ENCODE peak calls at places on chromosomes 7 and 10, in eight cellular contexts. R is right lobe of liver, K is NB4, A is suprapubic skin, F is ovary, Q is A549, Z is breast epithelium, W is spleen. S is an unnamed sample.

GRCh38 chr10:64097391-64098122 is 576.4 kb downstream of the REEP3 start:
- DNase-seq in R (no peak), W (no peak), Q (no peak), K (no peak), F (no peak), A (no peak), Z (no peak), S (no peak)

GRCh38 chr7:118245267-118246040 is 20.9 kb downstream of the ANKRD7 start:
- DNase-seq in K (peak), Z (no peak), F (no peak), R (no peak), Q (no peak), W (no peak), A (no peak), S (no peak)

GRCh38 chr10:116849271-116850057 is at the start of gene ENO4:
- DNase-seq in K (no peak), W (peak), F (peak), Z (peak), A (no peak), Q (peak), R (peak), S (no peak)

GRCh38 chr7:11120068-11120664 is 146.5 kb downstream of the PHF14 start:
- DNase-seq in Z (no peak), Q (no peak), K (no peak), A (no peak), R (no peak), F (no peak), W (no peak), S (no peak)

GRCh38 chr7:129845972-129846327 is 106.8 kb downstream of the UBE2H start:
- DNase-seq in Z (no peak), F (no peak), Q (peak), A (no peak), W (no peak), K (peak), R (no peak), S (no peak)

GRCh38 chr7:5690931-5691461 is 90.5 kb downstream of the RNF216 start:
- DNase-seq in R (no peak), K (no peak), Q (no peak), A (no peak), F (no peak), W (no peak), Z (no peak), S (no peak)

GRCh38 chr10:77163670-77164348 is 473.8 kb downstream of the KCNMA1 start:
- DNase-seq in R (no peak), W (no peak), F (no peak), Q (peak), K (peak), A (no peak), Z (peak), S (no peak)

GRCh38 chr10:73126343-73126742 is 16.1 kb downstream of the NUDT13 start:
- DNase-seq in F (no peak), A (no peak), R (no peak), Z (no peak), W (no peak), Q (no peak), K (no peak), S (no peak)

GRCh38 chr10:69866688-69867461 is 65.2 kb downstream of the COL13A1 start:
- DNase-seq in W (no peak), Z (no peak), A (no peak), R (no peak), F (peak), K (no peak), Q (no peak), S (no peak)

GRCh38 chr10:91046891-91047290 is 126.0 kb upstream of the ANKRD1 start:
- DNase-seq in R (no peak), K (no peak), F (no peak), Q (no peak), W (no peak), A (no peak), Z (no peak), S (no peak)

GRCh38 chr7:54967384-54967783 is 51.4 kb upstream of the EGFR start:
- DNase-seq in F (no peak), A (no peak), W (no peak), R (no peak), Z (no peak), Q (peak), K (no peak), S (no peak)

GRCh38 chr7:131190146-131190545 is 137.5 kb upstream of the MKLN1 start:
- DNase-seq in Q (peak), W (no peak), K (no peak), F (no peak), Z (no peak), R (no peak), A (no peak), S (no peak)

GRCh38 chr7:1378610-1379180 is 80.6 kb downstream of the MICALL2 start:
- DNase-seq in Z (no peak), A (no peak), K (no peak), F (no peak), R (no peak), Q (no peak), W (no peak), S (peak)

GRCh38 chr7:116876664-116877442 is 14.5 kb downstream of the CAPZA2 start:
- DNase-seq in F (peak), Z (no peak), K (no peak), A (no peak), R (peak), W (no peak), Q (no peak), S (peak)

GRCh38 chr7:143255564-143255963 is 7.7 kb upstream of the GSTK1 start:
- DNase-seq in F (no peak), R (no peak), W (no peak), Z (no peak), A (no peak), K (peak), Q (no peak), S (no peak)

GRCh38 chr10:101301111-101301731 is 52.7 kb upstream of the BTRC start:
- DNase-seq in Q (peak), K (peak), Z (no peak), R (peak), W (no peak), F (no peak), A (no peak), S (peak)

GRCh38 chr10:49538381-49539319 is at the start of gene ERCC6:
- DNase-seq in R (peak), Z (peak), K (peak), F (peak), A (peak), W (peak), Q (peak), S (peak)
- TF ChIP-seq POLR2A in R (peak), Z (peak), K (peak), F (peak), A (peak), W (no peak), Q (peak), S (peak)

GRCh38 chr7:32941181-32941995 is 15.9 kb upstream of the FKBP9 start:
- DNase-seq in F (no peak), R (no peak), W (no peak), A (no peak), Q (no peak), K (no peak), Z (no peak), S (no peak)

GRCh38 chr7:32943654-32944030 is 13.6 kb upstream of the FKBP9 start:
- DNase-seq in W (no peak), K (no peak), A (no peak), F (no peak), Q (no peak), Z (no peak), R (no peak), S (no peak)

GRCh38 chr7:32937344-32938174 is 19.7 kb upstream of the FKBP9 start:
- DNase-seq in R (peak), F (peak), Q (peak), Z (no peak), K (peak), W (no peak), A (no peak), S (peak)

GRCh38 chr7:32942783-32943653 is 14.2 kb upstream of the FKBP9 start:
- DNase-seq in F (peak), W (peak), A (peak), K (peak), R (peak), Z (peak), Q (peak), S (peak)

GRCh38 chr7:32941996-32942782 is 15.1 kb upstream of the FKBP9 start:
- DNase-seq in R (peak), W (peak), Z (peak), A (peak), F (peak), K (peak), Q (peak), S (peak)
- TF ChIP-seq POLR2A in R (no peak), W (no peak), Z (no peak), A (no peak), F (no peak), K (peak), Q (no peak), S (no peak)

GRCh38 chr10:119268871-119269506 is 61.6 kb downstream of the GRK5 start:
- DNase-seq in A (no peak), K (peak), Q (no peak), R (no peak), F (peak), Z (no peak), W (peak), S (peak)
- TF ChIP-seq POLR2A in A (no peak), K (no peak), Q (no peak), R (no peak), F (no peak), Z (no peak), W (no peak), S (no peak)

DNA sequence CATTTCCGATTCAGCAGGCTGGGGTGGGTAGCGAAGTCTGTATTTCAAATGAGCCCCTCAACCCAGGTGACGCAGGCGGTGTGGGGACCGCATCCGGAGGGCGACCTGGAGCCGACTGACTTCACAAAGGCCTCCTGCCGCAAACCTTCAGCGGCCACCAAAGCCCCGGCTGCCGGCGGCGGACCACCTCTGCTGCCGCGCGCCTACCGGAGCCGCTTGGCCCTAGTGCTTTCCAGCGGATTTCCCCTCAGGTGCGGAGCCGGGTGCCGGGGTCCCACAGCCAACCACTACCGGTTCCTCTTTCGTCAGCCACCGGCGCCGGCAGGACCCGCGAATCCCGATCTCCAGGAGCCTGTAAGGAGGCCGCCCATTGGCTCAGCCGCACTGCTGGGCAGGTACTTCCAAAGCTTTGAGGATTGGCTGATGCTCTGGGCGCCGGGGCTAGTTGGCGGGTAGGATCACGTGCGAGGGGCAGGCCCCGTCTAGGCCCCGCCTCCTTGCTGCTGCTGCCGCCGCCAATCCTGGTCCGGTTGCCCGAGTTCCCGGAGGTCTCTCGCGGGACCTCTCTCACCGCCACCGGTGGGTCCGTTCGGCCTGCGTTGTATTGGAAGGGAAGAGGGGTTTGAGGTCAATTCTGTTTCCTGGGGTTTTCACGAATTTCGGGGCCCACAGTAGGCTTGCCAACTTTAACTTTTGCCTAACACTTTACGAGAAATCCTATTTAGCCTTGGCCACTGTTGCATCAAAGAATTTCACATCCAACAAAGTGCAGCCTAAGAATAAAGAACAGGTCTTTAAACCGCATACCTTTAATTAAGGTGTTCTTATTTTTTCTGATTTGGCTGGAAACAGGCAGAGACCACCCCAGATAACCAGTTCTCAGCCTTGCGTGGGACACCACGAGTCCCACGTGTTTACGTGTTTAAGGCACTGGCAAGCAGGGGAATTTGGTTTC is at the start of gene GSTO2:
- DNase-seq in W (peak), Q (peak), R (peak), Z (peak), F (peak), K (peak), A (peak), S (peak)
- TF ChIP-seq POLR2A in W (peak), Q (peak), R (peak), Z (peak), F (peak), K (peak), A (peak), S (peak)

GRCh38 chr10:3108575-3109105 is 41.3 kb downstream of the PFKP start:
- DNase-seq in W (no peak), Q (no peak), Z (no peak), F (no peak), R (no peak), A (no peak), K (no peak), S (no peak)

GRCh38 chr10:3108033-3108432 is 40.7 kb downstream of the PFKP start:
- DNase-seq in Z (no peak), Q (no peak), A (no peak), R (no peak), W (no peak), K (no peak), F (no peak), S (no peak)

GRCh38 chr10:3105905-3106304 is 38.6 kb downstream of the PFKP start:
- DNase-seq in R (no peak), Z (no peak), W (no peak), F (no peak), Q (no peak), A (no peak), K (no peak), S (no peak)

GRCh38 chr10:3106908-3107425 is 39.6 kb downstream of the PFKP start:
- DNase-seq in W (no peak), A (no peak), K (no peak), F (no peak), R (no peak), Z (no peak), Q (peak), S (no peak)

DNA sequence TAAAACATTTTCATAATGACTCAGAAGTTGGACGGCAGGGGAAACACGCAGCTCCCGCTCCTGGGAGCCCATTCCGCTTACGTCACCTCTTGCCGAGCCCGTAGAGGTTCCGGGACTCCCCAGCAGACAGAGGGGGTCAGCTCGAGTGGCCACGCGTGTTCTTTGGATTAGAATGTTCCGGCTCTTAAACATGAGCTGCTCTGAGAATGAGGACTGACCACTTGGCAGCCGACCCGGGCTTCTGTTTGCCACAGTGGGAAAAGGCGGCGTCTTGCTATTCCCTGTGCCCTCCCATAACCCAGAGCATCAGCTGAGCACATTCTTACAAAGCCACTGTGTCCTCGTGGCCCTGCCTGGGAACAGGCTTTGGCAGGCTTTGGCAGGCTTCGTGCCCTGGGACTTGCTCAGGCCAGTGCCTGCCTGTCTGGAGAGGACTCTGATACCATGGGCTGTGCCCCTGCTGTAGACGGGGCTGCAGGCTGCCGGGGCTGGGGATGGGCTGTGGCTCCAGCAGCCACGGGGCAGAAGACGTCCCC is 40.1 kb downstream of the PFKP start:
- DNase-seq in K (no peak), R (peak), W (no peak), Z (peak), Q (peak), A (no peak), F (peak), S (no peak)
- TF ChIP-seq POLR2A in K (no peak), R (peak), W (no peak), Z (no peak), Q (no peak), A (no peak), F (no peak), S (no peak)

DNA sequence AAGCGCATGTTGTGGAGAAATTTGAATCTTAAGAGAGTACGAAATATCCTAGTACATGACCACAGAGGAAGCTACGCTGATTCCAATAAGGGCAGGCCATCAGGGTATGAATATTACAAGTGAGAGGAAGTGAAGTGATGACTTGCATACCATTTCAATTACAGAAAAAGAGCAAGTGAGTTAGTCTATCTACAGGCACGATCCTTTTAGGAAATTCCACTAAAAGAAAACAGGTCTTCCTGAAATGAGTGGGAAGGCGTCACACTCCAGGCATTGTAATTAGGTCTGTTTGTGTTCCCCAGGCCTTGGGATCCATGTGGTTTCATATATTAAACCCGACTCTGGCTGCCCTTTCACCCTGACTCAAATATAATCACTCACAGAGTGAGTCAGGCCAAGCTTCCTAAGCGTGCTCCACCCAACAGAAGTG is 152.5 kb downstream of the SEMA3A start:
- DNase-seq in R (no peak), K (no peak), W (no peak), A (no peak), Z (no peak), Q (peak), F (no peak), S (no peak)
- TF ChIP-seq POLR2A in R (no peak), K (no peak), W (no peak), A (no peak), Z (no peak), Q (no peak), F (no peak), S (no peak)

DNA sequence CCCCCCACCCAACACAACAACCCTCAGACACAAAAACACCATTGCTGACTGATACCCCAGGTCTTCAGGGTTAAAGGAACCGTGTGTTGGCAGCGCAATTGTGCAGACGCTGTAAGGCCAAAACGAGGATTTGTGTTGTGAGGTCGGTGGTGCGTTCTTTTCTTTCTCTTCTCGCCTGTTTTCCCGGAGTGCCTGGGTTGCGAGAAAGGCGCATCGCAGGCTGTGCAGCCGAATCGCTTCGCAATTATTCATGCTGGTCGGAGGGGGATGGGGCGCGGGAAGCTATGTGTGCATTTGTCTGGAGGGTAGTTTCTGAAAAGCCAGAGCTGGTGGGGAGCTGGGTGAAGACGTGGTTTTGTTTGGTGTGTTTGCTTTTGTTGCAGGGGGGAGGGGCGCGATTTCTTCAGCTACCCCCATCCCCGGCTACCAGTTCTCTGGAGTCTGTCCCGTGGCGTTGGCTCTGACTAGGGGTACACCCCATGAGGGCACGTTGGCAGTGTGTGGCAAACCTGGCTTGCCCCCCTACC is 2.1 kb downstream of the MXI1 start:
- DNase-seq in Q (peak), R (peak), Z (peak), F (peak), W (peak), K (peak), A (peak), S (peak)
- TF ChIP-seq POLR2A in Q (no peak), R (no peak), Z (peak), F (peak), W (no peak), K (no peak), A (no peak), S (peak)

GRCh38 chr10:113716109-113717010 is 35.1 kb upstream of the PLEKHS1 start:
- DNase-seq in F (no peak), R (no peak), W (no peak), Z (no peak), Q (no peak), A (no peak), K (peak), S (no peak)

GRCh38 chr10:113720386-113720785 is 31.1 kb upstream of the PLEKHS1 start:
- DNase-seq in K (no peak), A (no peak), W (no peak), R (no peak), Q (no peak), F (no peak), Z (no peak), S (no peak)

GRCh38 chr10:113713297-113713982 is 33.7 kb downstream of the CASP7 start:
- DNase-seq in Z (no peak), R (no peak), A (no peak), W (no peak), Q (no peak), F (no peak), K (no peak), S (no peak)

GRCh38 chr10:113718974-113719822 is 32.3 kb upstream of the PLEKHS1 start:
- DNase-seq in A (no peak), F (no peak), R (no peak), Z (no peak), Q (no peak), K (no peak), W (no peak), S (no peak)
- TF ChIP-seq POLR2A in A (no peak), F (no peak), R (no peak), Z (no peak), Q (no peak), K (no peak), W (no peak), S (no peak)

DNA sequence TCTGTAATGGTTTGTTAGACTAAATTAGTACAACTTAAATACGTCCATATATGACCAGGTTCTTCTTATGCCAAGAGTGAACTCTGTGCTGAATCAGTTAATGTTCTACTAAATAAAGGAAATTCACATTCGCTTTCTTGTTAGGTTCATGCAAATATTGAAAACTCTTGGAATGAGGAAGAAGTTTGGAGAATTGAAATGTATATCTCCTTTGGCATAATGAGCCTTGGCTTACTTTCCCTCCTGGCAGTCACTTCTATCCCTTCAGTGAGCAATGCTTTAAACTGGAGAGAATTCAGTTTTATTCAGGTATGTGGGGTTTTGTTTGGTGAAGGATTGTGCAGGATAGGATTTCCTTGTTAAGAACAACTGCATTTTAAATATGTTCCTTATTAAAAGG is 15.2 kb upstream of the CFAP69 start:
- DNase-seq in W (no peak), Z (no peak), Q (no peak), A (no peak), R (no peak), F (no peak), K (no peak), S (no peak)
- TF ChIP-seq POLR2A in W (no peak), Z (no peak), Q (no peak), A (no peak), R (no peak), F (no peak), K (no peak), S (no peak)

S was measured in erythroblast.